ENCODE peak calls at places on chromosomes 13 and 19, in six cellular contexts. One of them, this sample, is unnamed.

GRCh38 chr13:43291289-43292055 is 268.1 kb downstream of the DNAJC15 start:
- DNase-seq in T-helper 2 cell: no peak
- DNase-seq in AG04449: no peak
- DNase-seq in progenitor cell of endocrine pancreas: no peak
- DNase-seq in KG1: no peak
- DNase-seq in fibroblast of the conjunctiva: no peak
- DNase-seq in this sample: no peak

GRCh38 chr13:82627183-82627582 is 1255.1 kb downstream of the SLITRK1 start:
- DNase-seq in KG1: no peak
- DNase-seq in AG04449: peak
- DNase-seq in progenitor cell of endocrine pancreas: no peak
- DNase-seq in T-helper 2 cell: no peak
- DNase-seq in fibroblast of the conjunctiva: peak
- DNase-seq in this sample: no peak

GRCh38 chr13:68490594-68490993 is 1260.5 kb upstream of the PCDH9 start:
- DNase-seq in progenitor cell of endocrine pancreas: no peak
- DNase-seq in KG1: no peak
- DNase-seq in fibroblast of the conjunctiva: no peak
- DNase-seq in T-helper 2 cell: no peak
- DNase-seq in AG04449: no peak
- DNase-seq in this sample: no peak

GRCh38 chr13:71218960-71219359 is 648.0 kb downstream of the DACH1 start:
- DNase-seq in progenitor cell of endocrine pancreas: no peak
- DNase-seq in KG1: no peak
- DNase-seq in AG04449: no peak
- DNase-seq in fibroblast of the conjunctiva: no peak
- DNase-seq in T-helper 2 cell: no peak
- DNase-seq in this sample: no peak

GRCh38 chr19:48445256-48445605 is 552 bp upstream of the GRWD1 start:
- DNase-seq in KG1: peak
- DNase-seq in T-helper 2 cell: peak
- DNase-seq in fibroblast of the conjunctiva: peak
- DNase-seq in progenitor cell of endocrine pancreas: no peak
- DNase-seq in AG04449: peak
- DNase-seq in this sample: peak

GRCh38 chr19:51398096-51398704 is 7.8 kb upstream of the C19orf84 start:
- DNase-seq in KG1: peak
- DNase-seq in AG04449: no peak
- DNase-seq in progenitor cell of endocrine pancreas: no peak
- DNase-seq in T-helper 2 cell: peak
- DNase-seq in fibroblast of the conjunctiva: no peak
- DNase-seq in this sample: no peak

GRCh38 chr19:56577719-56578602 is 10.7 kb downstream of the ZNF470 start:
- DNase-seq in AG04449: no peak
- DNase-seq in T-helper 2 cell: no peak
- DNase-seq in KG1: no peak
- DNase-seq in progenitor cell of endocrine pancreas: no peak
- DNase-seq in fibroblast of the conjunctiva: no peak
- DNase-seq in this sample: no peak

GRCh38 chr19:40229484-40229883 is 3.0 kb upstream of the CCNP start:
- DNase-seq in T-helper 2 cell: no peak
- DNase-seq in fibroblast of the conjunctiva: no peak
- DNase-seq in AG04449: no peak
- DNase-seq in KG1: no peak
- DNase-seq in progenitor cell of endocrine pancreas: no peak
- DNase-seq in this sample: no peak

GRCh38 chr13:36555151-36555986 is 118.5 kb upstream of the SERTM1 start:
- DNase-seq in KG1: no peak
- DNase-seq in fibroblast of the conjunctiva: no peak
- DNase-seq in AG04449: no peak
- DNase-seq in progenitor cell of endocrine pancreas: no peak
- DNase-seq in T-helper 2 cell: no peak
- DNase-seq in this sample: no peak

GRCh38 chr19:35048911-35049411 is 7.4 kb downstream of the HPN start:
- DNase-seq in AG04449: no peak
- DNase-seq in T-helper 2 cell: no peak
- DNase-seq in KG1: no peak
- DNase-seq in progenitor cell of endocrine pancreas: no peak
- DNase-seq in fibroblast of the conjunctiva: no peak
- DNase-seq in this sample: no peak

GRCh38 chr13:89749888-89750287 is 1597.6 kb upstream of the MIR17HG start:
- DNase-seq in AG04449: no peak
- DNase-seq in KG1: no peak
- DNase-seq in progenitor cell of endocrine pancreas: no peak
- DNase-seq in fibroblast of the conjunctiva: no peak
- DNase-seq in T-helper 2 cell: no peak
- DNase-seq in this sample: no peak

This sample was measured in HFF-Myc.